ENCODE peak calls at places on chromosomes 5 and 9, in five cellular contexts. H, W, P, F and B are unnamed samples.
A peak's percentile ranks its signal among the peaks of the same experiment; 100 is the strongest.

GRCh38 chr5:130890610-130891009 is 274.4 kb downstream of the HINT1 start:
- DNase-seq in H (no peak), W (no peak), P (no peak), F (no peak), B (no peak)

GRCh38 chr9:81586786-81587185 is 102.6 kb downstream of the TLE1 start:
- DNase-seq in H (no peak), W (no peak), P (no peak), F (no peak), B (no peak)

GRCh38 chr5:161966544-161966943 is 101.0 kb upstream of the GABRG2 start:
- DNase-seq in H (no peak), W (no peak), P (peak; percentile 43), F (no peak), B (no peak)

GRCh38 chr9:87657190-87657589 is 68.7 kb upstream of the CTSL start:
- DNase-seq in H (no peak), W (peak; percentile 57), P (no peak), F (no peak), B (no peak)

GRCh38 chr5:1788200-1788599 is 11.4 kb downstream of the MRPL36 start:
- DNase-seq in H (no peak), W (no peak), P (no peak), F (no peak), B (no peak)

GRCh38 chr9:122016789-122017188 is 76.3 kb downstream of the TTLL11 start:
- DNase-seq in H (no peak), W (no peak), P (no peak), F (no peak), B (no peak)

GRCh38 chr9:117323390-117323789 is 91.5 kb downstream of the ASTN2 start:
- DNase-seq in H (no peak), W (no peak), P (no peak), F (no peak), B (no peak)

GRCh38 chr5:176596689-176597416 is 13.1 kb downstream of the GPRIN1 start:
- DNase-seq in H (no peak), W (peak; percentile 19), P (peak; percentile 79), F (no peak), B (no peak)

GRCh38 chr5:127203818-127204217 is 86.8 kb upstream of the MEGF10 start:
- DNase-seq in H (peak; percentile 85), W (peak; percentile 66), P (no peak), F (no peak), B (peak; percentile 10)

GRCh38 chr5:100903036-100903887 is at the start of gene ST8SIA4:
- DNase-seq in H (peak; percentile 53), W (peak; percentile 27), P (peak; percentile 91), F (no peak), B (no peak)

GRCh38 chr9:112477330-112477729 is 9.3 kb upstream of the KIAA1958 start:
- DNase-seq in H (no peak), W (no peak), P (no peak), F (no peak), B (no peak)

GRCh38 chr9:83623634-83623991 is 670 bp downstream of the IDNK start:
- DNase-seq in H (no peak), W (no peak), P (no peak), F (no peak), B (no peak)